ENCODE peak calls at places on chromosomes 4 and X, in six cellular contexts. U is OCI-LY7; S is GM23248; V is mucosa of descending colon; R is astrocyte; G is effector memory CD4-positive, alpha-beta T cell. E is an unnamed sample.

GRCh38 chr4:47525154-47525819 is 40.2 kb downstream of the ATP10D start:
- DNase-seq in U (no peak), S (peak; percentile 94), V (no peak), R (peak; percentile 98), G (no peak), E (no peak)

GRCh38 chrX:121975666-121976065 is 928.3 kb downstream of the GLUD2 start:
- DNase-seq in U (no peak), S (no peak), V (no peak), R (no peak), G (no peak), E (no peak)

GRCh38 chr4:85595796-85596559 is 121.0 kb downstream of the ARHGAP24 start:
- DNase-seq in U (no peak), S (no peak), V (no peak), R (no peak), G (no peak), E (no peak)

GRCh38 chrX:109826954-109827708 is 94.1 kb upstream of the ACSL4 start:
- DNase-seq in U (no peak), S (peak; percentile 81), V (no peak), R (peak; percentile 79), G (no peak), E (no peak)

GRCh38 chr4:74370912-74371311 is 6.0 kb downstream of the EREG start:
- DNase-seq in U (peak; percentile 30), S (peak; percentile 75), V (no peak), R (peak; percentile 25), G (no peak), E (no peak)

GRCh38 chrX:119155416-119156035 is 27.9 kb upstream of the KIAA1210 start:
- DNase-seq in U (no peak), S (peak; percentile 83), V (no peak), R (peak; percentile 65), G (no peak), E (no peak)

GRCh38 chr4:136369073-136369472 is 1163.2 kb downstream of the PCDH18 start:
- DNase-seq in U (no peak), S (no peak), V (no peak), R (peak; percentile 69), G (no peak), E (no peak)

GRCh38 chr4:15895517-15895916 is 43.0 kb downstream of the FGFBP1 start:
- DNase-seq in U (no peak), S (peak; percentile 20), V (no peak), R (peak; percentile 89), G (no peak), E (no peak)

GRCh38 chr4:119302073-119302832 is 19.7 kb downstream of the FABP2 start:
- DNase-seq in U (no peak), S (no peak), V (no peak), R (no peak), G (no peak), E (no peak)

GRCh38 chr4:133385161-133385954 is 236.3 kb downstream of the PCDH10 start:
- DNase-seq in U (no peak), S (no peak), V (no peak), R (no peak), G (no peak), E (no peak)

GRCh38 chrX:68261060-68261672 is 172.1 kb downstream of the OPHN1 start:
- DNase-seq in U (no peak), S (peak; percentile 45), V (no peak), R (peak; percentile 36), G (no peak), E (no peak)

GRCh38 chr4:153233761-153234371 is 29.6 kb downstream of the TRIM2 start:
- DNase-seq in U (no peak), S (peak; percentile 95), V (no peak), R (peak; percentile 97), G (no peak), E (no peak)

GRCh38 chr4:80362578-80363181 is 27.1 kb downstream of the CFAP299 start:
- DNase-seq in U (peak; percentile 86), S (peak; percentile 61), V (peak; percentile 56), R (peak; percentile 6), G (no peak), E (no peak)

GRCh38 chr4:52646096-52646495 is 13.0 kb downstream of the USP46 start:
- DNase-seq in U (no peak), S (no peak), V (no peak), R (no peak), G (no peak), E (no peak)

GRCh38 chr4:13126976-13127910 is 356.9 kb downstream of the RAB28 start:
- DNase-seq in U (no peak), S (no peak), V (no peak), R (no peak), G (no peak), E (no peak)

GRCh38 chr4:99763635-99764101 is 53.0 kb upstream of the DAPP1 start:
- DNase-seq in U (no peak), S (peak; percentile 97), V (no peak), R (peak; percentile 92), G (no peak), E (no peak)

GRCh38 chr4:87033902-87034301 is 99.1 kb downstream of the AFF1 start:
- DNase-seq in U (no peak), S (no peak), V (no peak), R (no peak), G (no peak), E (no peak)

GRCh38 chrX:130171446-130172126 is at the start of gene RAB33A:
- DNase-seq in U (no peak), S (peak; percentile 48), V (peak; percentile 30), R (no peak), G (peak; percentile 27), E (peak; percentile 44)

GRCh38 chrX:137032378-137032694 is 1.5 kb downstream of the GPR101 start:
- DNase-seq in U (no peak), S (no peak), V (no peak), R (no peak), G (no peak), E (no peak)

GRCh38 chr4:156949373-156949814 is 22.2 kb downstream of the PDGFC start:
- DNase-seq in U (no peak), S (peak; percentile 81), V (no peak), R (peak; percentile 95), G (no peak), E (no peak)

GRCh38 chr4:183798921-183799307 is 106.2 kb upstream of the STOX2 start:
- DNase-seq in U (no peak), S (no peak), V (no peak), R (no peak), G (no peak), E (no peak)

GRCh38 chr4:99165978-99166377 is 21.9 kb upstream of the ADH4 start:
- DNase-seq in U (no peak), S (no peak), V (no peak), R (no peak), G (no peak), E (no peak)

GRCh38 chrX:35890699-35891098 is 28.8 kb upstream of the CFAP47 start:
- DNase-seq in U (peak; percentile 16), S (peak; percentile 42), V (no peak), R (no peak), G (no peak), E (no peak)

GRCh38 chrX:13094780-13095425 is 50.5 kb upstream of the FAM9C start:
- DNase-seq in U (no peak), S (no peak), V (no peak), R (peak; percentile 75), G (no peak), E (no peak)

GRCh38 chrX:114800719-114801118 is 216.7 kb downstream of the IL13RA2 start:
- DNase-seq in U (no peak), S (peak; percentile 80), V (no peak), R (peak; percentile 2), G (no peak), E (no peak)

GRCh38 chr4:184541918-184542317 is 67.6 kb upstream of the IRF2 start:
- DNase-seq in U (no peak), S (no peak), V (no peak), R (no peak), G (no peak), E (no peak)

GRCh38 chrX:129544780-129545179 is 4.7 kb downstream of the OCRL start:
- DNase-seq in U (no peak), S (no peak), V (no peak), R (no peak), G (no peak), E (no peak)

DNA sequence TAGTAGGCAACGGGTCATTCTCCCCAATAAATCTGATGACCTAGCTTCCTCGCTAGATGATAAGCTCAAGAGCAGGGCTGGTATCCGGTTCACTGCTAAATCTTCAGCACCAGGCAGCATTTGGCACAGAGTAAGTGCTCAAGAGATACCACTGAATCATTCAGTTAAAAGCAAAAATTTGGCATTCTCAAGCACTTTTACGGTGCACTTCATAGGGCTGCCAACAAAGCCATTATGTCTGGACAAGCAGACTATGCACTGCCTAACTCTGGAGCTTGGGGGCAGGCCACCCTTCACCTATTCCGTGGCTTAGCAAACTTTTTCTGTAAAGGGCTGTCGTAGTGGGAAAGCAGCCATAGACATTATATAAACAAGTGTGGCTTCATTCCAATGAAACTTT is 23.8 kb upstream of the CXorf38 start:
- DNase-seq in U (no peak), S (no peak), V (no peak), R (peak; percentile 10), G (no peak), E (no peak)
- H3K36me3 ChIP-seq in U (peaks cover 85% of the 10 kb centered on the region), S (peaks cover 13% of the 10 kb centered on the region), V (no peaks in the 10 kb centered on the region), R (peaks cover 22% of the 10 kb centered on the region), G (peaks cover 49% of the 10 kb centered on the region), E (peaks cover 62% of the 10 kb centered on the region)

GRCh38 chrX:53639257-53639656 is 47.3 kb downstream of the HUWE1 start:
- DNase-seq in U (no peak), S (no peak), V (no peak), R (no peak), G (no peak), E (no peak)

GRCh38 chrX:53637479-53637878 is 49.0 kb downstream of the HUWE1 start:
- DNase-seq in U (no peak), S (no peak), V (no peak), R (no peak), G (no peak), E (no peak)

GRCh38 chrX:53642326-53642725 is 44.2 kb downstream of the HUWE1 start:
- DNase-seq in U (no peak), S (no peak), V (no peak), R (no peak), G (no peak), E (no peak)
- H3K36me3 ChIP-seq in U (peaks cover 98% of the 10 kb centered on the region), S (peaks cover 68% of the 10 kb centered on the region), V (no peaks in the 10 kb centered on the region), R (peaks cover 35% of the 10 kb centered on the region), G (peaks cover 47% of the 10 kb centered on the region), E (peaks cover 68% of the 10 kb centered on the region)

DNA sequence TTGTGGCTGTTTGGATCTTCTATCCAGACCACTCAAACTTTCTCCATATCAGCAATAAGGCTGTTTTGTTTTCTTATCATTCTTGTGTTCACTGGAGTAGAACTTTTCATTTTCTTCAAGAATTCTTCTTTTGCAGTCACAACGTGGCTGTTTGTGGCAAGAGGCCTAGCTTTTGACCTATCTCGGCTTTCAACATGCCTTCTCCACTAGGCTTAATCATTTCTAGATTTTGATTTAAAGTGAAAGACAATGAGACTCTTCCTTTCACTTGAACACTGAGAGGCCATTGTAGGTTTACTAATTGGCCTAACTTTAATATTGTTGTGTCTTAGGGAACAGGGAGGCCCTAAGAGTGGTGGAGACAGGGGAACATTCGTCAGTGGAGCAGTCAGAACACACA is 19.1 kb downstream of the FGF2 start:
- DNase-seq in U (no peak), S (no peak), V (no peak), R (peak; percentile 33), G (no peak), E (no peak)
- H3K36me3 ChIP-seq in U (no peaks in the 10 kb centered on the region), S (peaks cover 65% of the 10 kb centered on the region), V (no peaks in the 10 kb centered on the region), R (peaks cover 2% of the 10 kb centered on the region), G (no peaks in the 10 kb centered on the region), E (no peaks in the 10 kb centered on the region)

DNA sequence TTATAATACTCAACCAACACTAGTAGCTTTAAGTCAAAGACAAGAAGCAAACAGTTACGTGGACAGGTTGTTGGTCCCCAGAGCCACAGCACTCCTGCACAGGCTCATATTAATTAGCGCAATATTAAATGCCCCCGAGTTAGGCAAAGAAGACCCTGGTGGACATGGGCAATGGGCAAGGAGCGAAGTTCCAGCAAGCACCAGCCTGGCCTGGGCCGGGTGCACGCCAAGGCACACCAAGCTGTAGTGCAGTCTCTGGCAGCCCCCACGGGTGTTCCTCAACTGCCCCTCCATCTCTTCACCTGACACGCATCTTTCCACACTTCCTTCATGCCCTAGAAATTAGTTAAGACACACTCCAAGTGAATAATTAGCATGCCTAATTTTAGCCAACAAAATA is 20.1 kb downstream of the FAT1 start:
- DNase-seq in U (no peak), S (no peak), V (no peak), R (no peak), G (no peak), E (no peak)
- H3K36me3 ChIP-seq in U (no peaks in the 10 kb centered on the region), S (peaks cover 32% of the 10 kb centered on the region), V (no peaks in the 10 kb centered on the region), R (peaks cover 33% of the 10 kb centered on the region), G (no peaks in the 10 kb centered on the region), E (peaks cover 26% of the 10 kb centered on the region)